ENCODE peak calls at places on chromosomes 12 and 14, in eight cellular contexts. P is HepG2; Z is effector CD4-positive, alpha-beta T cell; F is RCC 7860; V is RWPE1; I is transverse colon; E is T-cell; T is A172. Y is an unnamed sample.

GRCh38 chr14:93940437-93940836 is 13.3 kb downstream of the FAM181A start:
- DNase-seq in V (no peak), T (no peak), I (no peak), E (no peak), P (no peak), F (no peak), Z (no peak), Y (no peak)

GRCh38 chr14:60166144-60166543 is 946 bp upstream of the DHRS7 start:
- DNase-seq in I (no peak), V (no peak), T (no peak), F (no peak), E (no peak), P (no peak), Z (no peak), Y (no peak)

GRCh38 chr12:45354399-45354798 is 138.5 kb downstream of the ANO6 start:
- DNase-seq in Z (no peak), T (no peak), I (no peak), E (no peak), P (no peak), V (no peak), F (peak; percentile 16), Y (no peak)

GRCh38 chr12:107079172-107080011 is 14.0 kb downstream of the CRY1 start:
- DNase-seq in I (no peak), E (no peak), F (no peak), P (peak; percentile 24), Z (no peak), V (no peak), T (peak; percentile 19), Y (peak; percentile 10)

GRCh38 chr14:92861856-92862807 is 60.8 kb upstream of the CHGA start:
- DNase-seq in Z (no peak), E (no peak), P (peak; percentile 30), V (no peak), F (no peak), T (no peak), I (no peak), Y (no peak)

GRCh38 chr14:97053941-97054340 is 256.8 kb downstream of the VRK1 start:
- DNase-seq in V (no peak), P (no peak), E (no peak), F (no peak), Z (no peak), T (no peak), I (no peak), Y (no peak)

GRCh38 chr12:109879332-109880048 is 851 bp downstream of the GLTP start:
- DNase-seq in I (no peak), Z (no peak), E (no peak), T (no peak), V (no peak), F (no peak), P (no peak), Y (no peak)

GRCh38 chr12:57483466-57483865 is 3.8 kb upstream of the ARHGAP9 start:
- DNase-seq in Z (no peak), V (no peak), F (peak; percentile 41), T (peak; percentile 46), P (no peak), E (no peak), I (no peak), Y (no peak)

GRCh38 chr12:51270847-51271518 is 768 bp upstream of the SMAGP start:
- DNase-seq in Z (no peak), T (peak; percentile 87), P (peak; percentile 56), I (no peak), E (no peak), V (peak; percentile 73), F (peak; percentile 83), Y (peak; percentile 47)

GRCh38 chr12:108773798-108774788 is 42.8 kb upstream of the CORO1C start:
- DNase-seq in F (peak; percentile 20), I (peak; percentile 78), P (peak; percentile 96), Z (no peak), T (no peak), V (peak; percentile 86), E (no peak), Y (no peak)

GRCh38 chr14:104975481-104976197 is 2.5 kb downstream of the AHNAK2 start:
- DNase-seq in V (no peak), Z (no peak), T (no peak), E (no peak), P (no peak), I (no peak), F (no peak), Y (no peak)

GRCh38 chr12:8018666-8019581 is 13.6 kb upstream of the FOXJ2 start:
- DNase-seq in F (no peak), P (peak; percentile 43), T (no peak), I (no peak), E (no peak), Z (no peak), V (no peak), Y (no peak)

GRCh38 chr14:61364243-61364642 is 42.9 kb downstream of the PRKCH start:
- DNase-seq in I (no peak), E (no peak), F (no peak), V (no peak), Z (no peak), T (no peak), P (no peak), Y (no peak)

GRCh38 chr14:56199095-56199975 is 81.1 kb downstream of the PELI2 start:
- DNase-seq in V (no peak), P (no peak), F (peak; percentile 43), Z (no peak), E (no peak), I (no peak), T (peak; percentile 79), Y (no peak)

GRCh38 chr14:66025779-66026178 is 460.4 kb upstream of the CCDC196 start:
- DNase-seq in F (no peak), Z (no peak), E (no peak), T (no peak), P (no peak), V (no peak), I (no peak), Y (no peak)

GRCh38 chr12:66087365-66087943 is 43.1 kb downstream of the LLPH start:
- DNase-seq in Z (peak; percentile 23), T (peak; percentile 58), E (no peak), P (peak; percentile 57), I (peak; percentile 62), F (peak; percentile 49), V (peak; percentile 55), Y (peak; percentile 48)

GRCh38 chr12:79775355-79776073 is 84.8 kb upstream of the PAWR start:
- DNase-seq in I (no peak), V (no peak), F (no peak), T (no peak), E (no peak), P (no peak), Z (no peak), Y (no peak)

GRCh38 chr14:78130356-78130755 is 39.8 kb upstream of the NRXN3 start:
- DNase-seq in F (peak; percentile 5), Z (no peak), E (no peak), T (no peak), I (no peak), P (no peak), V (no peak), Y (no peak)

GRCh38 chr12:69468237-69469026 is 1.8 kb upstream of the FRS2 start:
- DNase-seq in V (no peak), E (no peak), P (no peak), Z (no peak), T (no peak), I (no peak), F (no peak), Y (no peak)

GRCh38 chr14:35821546-35822411 is 4.4 kb upstream of the BRMS1L start:
- DNase-seq in F (no peak), P (peak; percentile 83), T (no peak), V (no peak), Z (no peak), E (no peak), I (no peak), Y (no peak)

GRCh38 chr12:57834086-57834876 is 12.2 kb downstream of the CTDSP2 start:
- DNase-seq in E (no peak), Z (no peak), T (no peak), V (no peak), F (no peak), I (no peak), P (no peak), Y (no peak)

GRCh38 chr14:91396959-91397815 is 20.4 kb downstream of the CCDC88C start:
- DNase-seq in P (no peak), V (no peak), E (peak; percentile 60), I (peak; percentile 88), T (no peak), F (no peak), Z (peak; percentile 45), Y (no peak)

GRCh38 chr12:111748867-111749266 is 17.9 kb upstream of the ALDH2 start:
- DNase-seq in E (no peak), Z (no peak), P (no peak), I (no peak), T (no peak), F (no peak), V (no peak), Y (no peak)

GRCh38 chr12:109744026-109744425 is 30.4 kb downstream of the FAM222A start:
- DNase-seq in I (no peak), F (no peak), V (no peak), T (no peak), P (no peak), E (no peak), Z (no peak), Y (no peak)

GRCh38 chr12:71282925-71283324 is 125.1 kb upstream of the TSPAN8 start:
- DNase-seq in Z (no peak), P (no peak), I (no peak), E (no peak), V (no peak), F (no peak), T (no peak), Y (no peak)

GRCh38 chr14:85590784-85591183 is 60.8 kb downstream of the FLRT2 start:
- DNase-seq in E (no peak), P (peak; percentile 16), Z (no peak), I (no peak), T (no peak), V (peak; percentile 18), F (peak; percentile 30), Y (no peak)

GRCh38 chr14:104421892-104422291 is 157.7 kb upstream of the C14orf180 start:
- DNase-seq in E (no peak), T (no peak), V (no peak), I (no peak), P (no peak), Z (no peak), F (no peak), Y (no peak)

GRCh38 chr12:53288322-53288721 is 7.0 kb upstream of the PFDN5 start:
- DNase-seq in F (no peak), V (no peak), P (no peak), I (no peak), Z (no peak), T (no peak), E (no peak), Y (no peak)

GRCh38 chr12:116015525-116015924 is 262.0 kb downstream of the MED13L start:
- DNase-seq in P (peak; percentile 21), E (no peak), I (no peak), T (peak; percentile 22), F (peak; percentile 14), V (peak; percentile 15), Z (no peak), Y (peak; percentile 51)

GRCh38 chr14:66965831-66966230 is 223.4 kb upstream of the GARIN2 start:
- DNase-seq in V (peak; percentile 20), T (peak; percentile 48), F (no peak), Z (no peak), P (no peak), I (no peak), E (no peak), Y (peak; percentile 72)

GRCh38 chr14:53967606-53968005 is 11.0 kb upstream of the BMP4 start:
- DNase-seq in Z (no peak), E (no peak), F (no peak), P (no peak), V (no peak), I (no peak), T (no peak), Y (no peak)

GRCh38 chr12:89700191-89700810 is 8.3 kb downstream of the ATP2B1 start:
- DNase-seq in Z (no peak), I (no peak), P (no peak), T (no peak), F (peak; percentile 22), E (no peak), V (no peak), Y (no peak)

GRCh38 chr14:104694475-104694950 is 5.1 kb downstream of the INF2 start:
- DNase-seq in I (no peak), Z (no peak), F (peak; percentile 56), E (no peak), V (no peak), T (peak; percentile 88), P (no peak), Y (no peak)

GRCh38 chr14:100142073-100143040 is 17.1 kb downstream of the DEGS2 start:
- DNase-seq in E (no peak), I (peak; percentile 78), P (no peak), T (no peak), Z (no peak), F (no peak), V (no peak), Y (no peak)

Y was measured in HTR-8/SVneo.